ENCODE peak calls at places on chromosomes 16 and 17, in six cellular contexts. B is H1, P is IMR-90, O is neuronal stem cell, L is H9, T is trophoblast cell. K is an unnamed sample.

GRCh38 chr17:75979705-75980187 is 706 bp downstream of the TEN1 start:
- DNase-seq in L (no peak), O (no peak), P (peak), B (no peak), T (peak), K (peak)

GRCh38 chr16:54651440-54651839 is 279.2 kb upstream of the IRX5 start:
- DNase-seq in L (peak), P (no peak), T (no peak), B (peak), O (peak), K (no peak)

GRCh38 chr16:2090819-2091721 is 43.3 kb downstream of the TSC2 start:
- DNase-seq in B (peak), O (peak), P (no peak), L (peak), T (peak), K (peak)

GRCh38 chr17:76468634-76469010 is 1.2 kb downstream of the AANAT start:
- DNase-seq in B (no peak), T (no peak), L (no peak), O (no peak), P (no peak), K (no peak)

GRCh38 chr17:79991924-79992656 is 43.6 kb downstream of the TBC1D16 start:
- DNase-seq in T (no peak), L (peak), B (no peak), P (peak), O (no peak), K (peak)

GRCh38 chr16:80932725-80933124 is 74.0 kb downstream of the CMC2 start:
- DNase-seq in P (peak), T (peak), O (no peak), B (no peak), L (no peak), K (peak)

GRCh38 chr17:1834378-1835149 is 4.8 kb downstream of the RPA1 start:
- DNase-seq in T (no peak), L (no peak), P (no peak), B (no peak), O (no peak), K (no peak)

GRCh38 chr16:84543931-84544776 is 39.7 kb upstream of the MEAK7 start:
- DNase-seq in L (no peak), O (no peak), B (no peak), P (peak), T (no peak), K (no peak)

GRCh38 chr16:51025588-51026290 is 125.3 kb downstream of the SALL1 start:
- DNase-seq in B (no peak), T (no peak), P (no peak), L (no peak), O (no peak), K (no peak)

GRCh38 chr16:86680661-86681439 is 102.5 kb downstream of the FOXL1 start:
- DNase-seq in T (no peak), O (no peak), P (no peak), B (no peak), L (no peak), K (no peak)

GRCh38 chr17:77591231-77591785 is 367.2 kb upstream of the TNRC6C start:
- DNase-seq in T (no peak), P (no peak), O (no peak), L (peak), B (no peak), K (no peak)
- H3K14ac ChIP-seq in T (no peak), P (no peak), O (no peak), L (no peak), B (no peak), K (no peak)

DNA sequence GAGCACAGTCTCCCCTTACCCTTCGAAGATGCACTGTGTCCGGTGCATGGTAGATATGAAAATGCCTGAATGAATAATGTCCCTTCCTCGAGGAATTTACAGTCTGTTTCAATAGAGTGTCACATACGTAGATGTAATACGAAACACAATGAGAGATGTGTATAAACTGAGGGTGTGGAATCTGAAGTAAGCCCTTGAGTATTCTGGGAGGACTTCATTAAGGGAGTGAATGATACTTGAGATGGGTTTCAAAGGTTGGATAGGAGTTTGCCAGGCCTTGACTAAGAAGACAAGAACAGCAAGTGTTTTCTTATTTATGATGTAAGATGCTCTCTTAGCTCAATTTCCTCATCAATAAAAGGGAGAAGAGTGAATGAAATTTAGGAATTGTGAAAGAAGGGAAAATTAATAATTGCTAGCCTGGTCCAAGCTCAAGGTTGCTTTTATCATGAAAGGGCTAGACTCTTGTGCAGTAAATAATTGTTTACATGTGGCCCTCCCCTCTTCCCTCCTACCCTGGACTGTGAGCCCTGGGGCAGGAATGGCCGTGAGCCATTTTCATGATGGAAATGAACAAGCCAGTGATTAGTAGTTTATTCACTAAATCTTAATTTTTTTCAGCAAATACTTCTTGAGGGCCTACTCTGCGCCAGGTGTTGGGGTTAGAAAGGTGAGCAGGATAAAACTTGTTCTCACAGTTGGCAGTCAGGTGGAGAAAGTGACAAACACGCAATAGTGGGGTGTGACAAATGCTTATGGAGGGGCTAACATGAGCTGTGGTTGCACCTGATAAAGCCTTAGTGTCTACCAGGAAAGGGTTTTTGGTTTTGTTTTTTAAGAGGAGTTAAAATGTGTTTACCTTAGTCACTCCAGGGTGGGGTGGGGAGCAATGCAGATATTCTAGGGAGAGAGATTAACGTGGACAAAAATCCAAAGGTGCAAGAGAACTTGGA is 1.6 kb downstream of the KIF22 start:
- DNase-seq in B (no peak), P (no peak), L (no peak), O (no peak), T (no peak), K (no peak)
- H2AK5ac ChIP-seq in B (peak), P (peak), L (no peak), O (no peak), T (no peak), K (no peak)

DNA sequence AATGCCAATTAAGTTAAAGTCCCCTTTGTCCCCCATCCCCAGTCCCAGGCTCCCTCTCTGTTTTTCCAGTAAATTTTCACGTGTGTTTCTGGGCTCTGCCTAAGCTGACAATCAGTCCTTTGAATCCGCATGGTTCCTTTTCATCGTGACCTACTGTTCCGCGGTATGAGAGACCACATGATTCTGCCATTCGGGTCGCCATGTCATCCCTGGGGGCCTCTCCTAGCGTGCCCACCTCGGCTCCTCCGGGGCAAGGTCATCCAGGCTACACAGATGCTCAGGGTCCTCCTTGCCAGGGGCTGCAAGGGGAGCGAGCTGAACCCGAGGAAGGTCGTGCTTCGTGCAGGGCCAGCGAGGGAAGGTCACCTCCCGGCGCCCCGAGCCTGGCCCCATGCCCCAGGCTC is 157.6 kb downstream of the RAB11FIP4 start:
- DNase-seq in O (no peak), B (no peak), L (no peak), P (no peak), T (no peak), K (peak)
- H3K14ac ChIP-seq in O (peak), B (no peak), L (peak), P (peak), T (peak), K (no peak)

GRCh38 chr17:73320601-73321264 is 8.9 kb upstream of the CDC42EP4 start:
- DNase-seq in P (no peak), L (peak), B (no peak), O (no peak), T (no peak), K (no peak)

GRCh38 chr17:73319766-73320165 is 8.0 kb upstream of the CDC42EP4 start:
- DNase-seq in O (no peak), T (peak), L (no peak), B (no peak), P (no peak), K (no peak)

GRCh38 chr17:73325527-73325842 is 13.7 kb upstream of the CDC42EP4 start:
- DNase-seq in L (no peak), B (no peak), P (peak), T (no peak), O (no peak), K (peak)

GRCh38 chr17:73324711-73325526 is 13.1 kb upstream of the CDC42EP4 start:
- DNase-seq in L (no peak), B (no peak), T (no peak), O (no peak), P (no peak), K (no peak)

DNA sequence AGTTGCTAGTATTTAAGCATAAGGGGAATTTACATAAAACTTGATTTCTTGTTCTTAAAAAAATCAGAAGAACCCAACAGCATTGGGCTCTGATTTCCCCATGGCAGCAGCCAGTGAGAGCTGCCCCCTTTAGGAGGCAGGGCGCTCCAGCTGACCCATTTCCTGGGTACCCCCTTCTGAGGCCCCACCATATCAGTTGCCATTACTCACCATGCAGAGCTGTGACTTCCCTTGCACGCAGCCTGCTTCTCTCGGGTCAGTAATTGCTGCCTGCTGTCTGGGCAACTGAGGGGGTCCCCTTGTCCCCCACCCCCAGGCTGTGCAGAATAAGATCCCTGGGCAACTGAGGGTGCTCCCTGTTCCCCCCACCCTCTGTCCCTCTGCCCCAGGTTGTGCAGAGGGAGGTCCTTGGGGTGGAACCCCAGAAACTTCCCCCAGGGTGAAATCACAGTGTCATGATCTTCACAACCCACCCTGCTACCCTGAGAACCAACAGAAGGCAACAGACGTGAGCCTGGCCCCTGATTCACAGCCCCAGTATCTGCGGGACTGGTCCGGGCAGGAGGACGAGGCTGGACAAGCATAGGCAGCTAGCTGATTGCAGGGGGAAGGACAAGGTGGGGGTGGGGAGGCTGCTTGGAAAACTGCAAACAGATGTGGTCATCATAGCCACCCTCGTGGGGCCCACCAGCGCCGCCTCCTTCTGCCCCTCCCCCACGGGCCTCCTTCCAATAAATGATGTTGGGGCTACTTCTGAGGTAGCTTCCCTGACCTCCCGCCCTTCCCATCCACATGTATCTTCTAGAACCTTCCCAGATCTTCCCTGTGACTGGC is 12.0 kb upstream of the CDC42EP4 start:
- DNase-seq in L (no peak), T (no peak), O (no peak), P (peak), B (no peak), K (peak)
- H2AK5ac ChIP-seq in L (no peak), T (no peak), O (no peak), P (peak), B (no peak), K (no peak)

DNA sequence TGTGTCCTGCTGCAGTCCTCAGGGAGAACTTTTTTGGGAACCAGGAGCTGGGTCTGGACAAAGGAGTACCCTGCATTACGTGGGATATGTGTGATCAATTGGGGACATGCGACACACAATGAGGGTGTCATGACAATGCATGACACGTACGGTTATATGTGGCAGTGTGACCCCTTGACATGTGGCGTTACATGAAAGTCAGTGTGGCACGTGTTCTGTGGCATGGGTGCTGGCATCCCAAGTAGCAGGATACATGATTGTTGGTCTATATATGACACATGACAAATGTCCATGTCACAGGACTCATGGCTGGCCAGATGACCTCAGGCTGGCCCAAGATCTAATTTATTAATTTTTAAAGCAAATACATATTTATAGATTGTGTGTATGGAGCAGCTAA is 9.7 kb upstream of the CPNE2 start:
- DNase-seq in O (no peak), P (no peak), T (no peak), B (no peak), L (no peak), K (no peak)
- H3K14ac ChIP-seq in O (no peak), P (no peak), T (no peak), B (no peak), L (no peak), K (no peak)

GRCh38 chr17:33716937-33717336 is 423.8 kb upstream of the ASIC2 start:
- DNase-seq in P (no peak), T (no peak), L (no peak), O (no peak), B (no peak), K (no peak)
- H2AK5ac ChIP-seq in P (no peak), T (no peak), L (no peak), O (no peak), B (no peak), K (no peak)